ENCODE peak calls at places on chromosomes 6 and 20, in five cellular contexts. K, R, S, L and A are unnamed samples.

GRCh38 chr6:34945317-34945716 is 56.3 kb downstream of the ANKS1A start:
- DNase-seq in L (no peak), K (peak; percentile 48), R (no peak), S (no peak), A (no peak)

GRCh38 chr6:55822005-55822404 is 53.4 kb downstream of the BMP5 start:
- DNase-seq in K (peak; percentile 20), L (no peak), R (no peak), S (no peak), A (no peak)

GRCh38 chr20:44471481-44471882 is 4.2 kb upstream of the TTPAL start:
- DNase-seq in K (peak; percentile 86), L (peak; percentile 47), R (no peak), S (no peak), A (no peak)

GRCh38 chr20:49397525-49397924 is 84.9 kb downstream of the KCNB1 start:
- DNase-seq in L (no peak), S (peak; percentile 30), K (no peak), R (no peak), A (no peak)

GRCh38 chr6:54194067-54194466 is 82.8 kb downstream of the MLIP start:
- DNase-seq in K (no peak), L (no peak), S (no peak), R (no peak), A (no peak)

GRCh38 chr6:41302638-41303037 is 16.2 kb upstream of the TREM1 start:
- DNase-seq in K (no peak), L (no peak), S (no peak), R (no peak), A (peak; percentile 65)

GRCh38 chr20:56900252-56900651 is 271.1 kb downstream of the TFAP2C start:
- DNase-seq in R (no peak), L (no peak), S (no peak), K (no peak), A (no peak)

GRCh38 chr6:132354517-132355167 is 46.6 kb downstream of the MOXD1 start:
- DNase-seq in R (no peak), L (no peak), K (no peak), S (no peak), A (peak; percentile 67)

GRCh38 chr20:3768342-3769130 is 983 bp upstream of the ADISSP start:
- DNase-seq in S (peak; percentile 63), K (peak; percentile 83), R (peak; percentile 94), L (peak; percentile 91), A (no peak)

GRCh38 chr6:42339991-42340401 is 111.7 kb downstream of the TRERF1 start:
- DNase-seq in R (no peak), K (no peak), S (no peak), L (no peak), A (no peak)

GRCh38 chr6:45423111-45423900 is 45.6 kb upstream of the SUPT3H start:
- DNase-seq in R (peak; percentile 84), S (no peak), K (no peak), L (peak; percentile 41), A (peak; percentile 48)

GRCh38 chr20:34322267-34323105 is 19.3 kb upstream of the AHCY start:
- DNase-seq in R (no peak), L (no peak), S (peak; percentile 33), K (no peak), A (no peak)

GRCh38 chr20:34922654-34923381 is 32.8 kb downstream of the GSS start:
- DNase-seq in R (no peak), K (peak; percentile 73), S (no peak), L (no peak), A (no peak)

GRCh38 chr20:45436732-45437485 is 21.0 kb downstream of the PIGT start:
- DNase-seq in S (peak; percentile 87), L (peak; percentile 87), K (peak; percentile 85), R (peak; percentile 97), A (peak; percentile 79)

GRCh38 chr6:40912158-40912946 is 126.7 kb downstream of the UNC5CL start:
- DNase-seq in R (no peak), S (peak; percentile 69), K (peak; percentile 75), L (peak; percentile 81), A (peak; percentile 75)

GRCh38 chr6:44078795-44079671 is 48.2 kb downstream of the MRPL14 start:
- DNase-seq in L (peak; percentile 75), K (peak; percentile 79), S (peak; percentile 80), R (peak; percentile 91), A (peak; percentile 60)

GRCh38 chr6:147127587-147127986 is 76.6 kb upstream of the STXBP5 start:
- DNase-seq in R (no peak), L (no peak), K (no peak), S (no peak), A (no peak)

GRCh38 chr6:106005013-106005412 is 81.1 kb upstream of the PRDM1 start:
- DNase-seq in L (no peak), R (no peak), K (no peak), S (no peak), A (no peak)

GRCh38 chr6:41200296-41200900 is 551 bp downstream of the TREML2 start:
- DNase-seq in L (no peak), R (peak; percentile 44), K (no peak), S (peak; percentile 72), A (peak; percentile 98)

GRCh38 chr6:26575494-26575939 is 21.2 kb upstream of the ABT1 start:
- DNase-seq in L (no peak), R (no peak), S (peak; percentile 68), K (no peak), A (peak; percentile 9)

GRCh38 chr20:62241501-62241900 is 3.2 kb downstream of the OSBPL2 start:
- DNase-seq in R (no peak), S (no peak), L (no peak), K (no peak), A (no peak)

GRCh38 chr6:147131728-147132127 is 72.5 kb upstream of the STXBP5 start:
- DNase-seq in R (no peak), S (no peak), L (no peak), K (no peak), A (peak; percentile 81)

GRCh38 chr6:16437095-16437494 is 198.7 kb downstream of the GMPR start:
- DNase-seq in L (no peak), S (no peak), K (no peak), R (no peak), A (no peak)

GRCh38 chr6:44297063-44298038 is 15.8 kb downstream of the AARS2 start:
- DNase-seq in L (peak; percentile 89), S (peak; percentile 53), R (peak; percentile 87), K (no peak), A (no peak)

GRCh38 chr20:51365670-51366069 is 176.8 kb downstream of the NFATC2 start:
- DNase-seq in S (no peak), L (no peak), R (no peak), K (no peak), A (no peak)

DNA sequence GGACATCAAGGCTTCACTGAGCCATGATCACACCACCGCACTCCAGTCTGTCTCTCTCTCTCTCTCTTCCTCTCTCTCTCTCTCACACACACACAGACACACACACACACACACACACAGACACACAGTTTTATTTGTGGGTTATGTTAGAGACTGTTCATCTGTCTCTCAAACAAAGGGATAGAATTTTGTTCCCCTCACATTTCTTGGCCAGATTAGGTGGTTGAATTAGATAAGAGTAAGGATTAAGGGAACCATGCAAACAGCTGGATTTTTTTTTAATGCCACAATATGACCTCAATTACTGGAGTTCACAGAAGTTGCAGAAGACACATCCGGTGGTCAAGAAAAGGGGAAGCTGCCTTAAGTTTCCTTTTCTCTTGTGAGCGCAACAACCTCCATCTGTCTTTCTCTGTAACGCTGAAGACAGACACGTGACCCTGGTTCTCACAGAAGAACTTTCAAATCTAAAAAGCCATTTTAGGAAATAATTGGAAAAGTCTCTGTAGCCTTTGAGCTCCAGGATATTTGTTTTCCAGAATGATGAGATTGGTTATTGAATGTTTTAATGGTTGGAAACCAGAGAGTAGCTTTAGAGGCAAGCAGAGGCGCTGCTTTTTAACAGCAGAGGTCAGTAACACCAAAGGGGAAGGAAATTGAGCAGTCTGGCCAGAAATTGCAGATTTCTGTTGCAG is 33.0 kb upstream of the LGSN start:
- DNase-seq in K (peak; percentile 80), R (no peak), L (peak; percentile 5), S (no peak), A (peak; percentile 81)
- TF ChIP-seq GABPA in K (no peak), R (no peak), L (no peak), S (peak; percentile 24), A (peak; percentile 20)

DNA sequence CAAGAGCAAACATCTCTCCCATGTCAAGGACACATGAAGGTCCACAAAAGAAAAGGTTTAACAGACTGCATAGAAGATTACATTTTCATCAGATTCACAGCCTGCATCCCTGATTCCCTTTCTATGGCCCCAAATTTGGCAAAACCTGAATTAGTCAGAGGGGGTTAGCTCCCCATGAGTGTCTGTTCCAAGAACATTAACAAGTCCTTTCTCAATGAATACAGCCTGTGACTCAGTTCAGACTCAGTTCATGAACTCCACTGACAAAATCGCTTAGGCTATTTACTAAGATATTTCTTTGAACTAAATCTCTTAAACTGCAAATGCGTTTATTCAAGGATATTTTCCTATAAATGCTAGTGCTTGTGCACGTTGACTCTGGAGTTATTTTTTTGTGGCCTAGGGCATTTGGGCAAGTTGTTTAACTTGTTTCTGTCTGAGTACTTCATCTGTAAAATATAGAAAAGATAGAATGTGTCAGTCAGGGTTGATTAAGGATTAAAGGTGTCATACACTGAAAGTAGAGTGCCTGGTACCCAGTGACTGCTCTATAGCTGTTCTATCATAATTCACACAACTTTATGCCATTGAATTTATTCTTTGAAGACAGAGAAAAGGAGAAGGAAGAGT is 422.6 kb downstream of the HTR1B start:
- DNase-seq in S (no peak), L (no peak), R (no peak), K (no peak), A (no peak)
- TF ChIP-seq GABPA in S (no peak), L (no peak), R (no peak), K (no peak), A (no peak)

GRCh38 chr6:14123331-14124105 is 5.9 kb downstream of the CD83 start:
- DNase-seq in L (no peak), K (no peak), S (no peak), R (no peak), A (peak; percentile 31)

GRCh38 chr6:14119764-14120163 is 2.2 kb downstream of the CD83 start:
- DNase-seq in K (no peak), L (no peak), R (no peak), S (no peak), A (no peak)

GRCh38 chr6:14125346-14125745 is 7.8 kb downstream of the CD83 start:
- DNase-seq in S (no peak), K (no peak), R (no peak), L (no peak), A (no peak)

GRCh38 chr6:14120556-14120955 is 3.0 kb downstream of the CD83 start:
- DNase-seq in K (no peak), R (no peak), S (no peak), L (no peak), A (no peak)

DNA sequence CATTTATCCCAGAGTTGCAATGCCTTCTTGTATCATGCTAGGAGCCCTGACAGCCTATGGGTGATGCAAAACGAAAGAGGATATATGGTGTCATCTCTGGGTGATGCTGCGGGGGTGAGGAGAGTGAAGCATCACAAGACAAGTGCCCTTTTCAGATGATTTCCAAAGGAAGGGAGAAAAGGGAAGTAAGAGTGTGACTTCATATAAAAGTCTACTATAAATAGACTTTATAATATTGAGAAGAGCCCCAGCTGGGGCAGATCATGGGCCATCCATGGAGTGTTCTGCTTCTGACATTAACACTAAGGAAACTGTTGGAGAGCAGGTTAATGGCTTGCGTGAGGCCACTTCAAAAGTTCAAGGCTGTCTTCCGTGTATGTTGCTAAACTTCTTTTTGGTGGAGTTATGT is 4.4 kb downstream of the CD83 start:
- DNase-seq in R (no peak), K (no peak), L (no peak), S (no peak), A (peak; percentile 82)
- TF ChIP-seq GABPA in R (no peak), K (no peak), L (no peak), S (no peak), A (no peak)

DNA sequence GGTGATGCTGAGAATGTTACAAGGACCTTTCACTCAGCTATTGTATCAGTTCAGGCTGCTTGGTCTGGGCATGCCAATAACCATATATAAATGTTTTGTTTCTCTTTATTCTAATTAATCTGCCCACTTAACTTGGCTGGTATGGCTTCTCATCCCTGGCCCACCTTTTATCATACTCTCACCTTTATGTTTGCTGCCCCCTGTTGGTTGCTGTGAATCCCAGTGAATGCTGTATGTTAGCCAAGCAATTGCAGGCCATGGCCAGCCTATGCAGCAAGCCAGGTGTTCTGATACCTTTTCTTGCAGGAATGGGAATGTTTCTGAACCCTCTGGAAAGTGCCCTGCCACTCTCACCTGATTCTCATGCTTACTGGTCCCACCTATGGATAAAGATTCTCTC is 54.6 kb downstream of the PCSK2 start:
- DNase-seq in K (peak; percentile 64), L (peak; percentile 30), R (peak; percentile 84), S (peak; percentile 4), A (no peak)
- TF ChIP-seq GABPA in K (no peak), L (no peak), R (no peak), S (no peak), A (no peak)